ENCODE peak calls at places on chromosomes 16 and 17, in four cellular contexts. One of them, this sample, is unnamed.

GRCh38 chr17:20173091-20173490 is 163.9 kb downstream of the SPECC1 start:
- DNase-seq in stimulated activated CD4-positive, alpha-beta T cell treated with anti-CD3 and anti-CD28 coated beads, Interleukin-4, amount 100 ng/mL, for 4 hours: no peak
- DNase-seq in T-cell: no peak
- DNase-seq in NCI-H526: no peak
- DNase-seq in this sample: no peak

GRCh38 chr17:7101531-7101930 is 13.1 kb downstream of the ASGR2 start:
- DNase-seq in T-cell: no peak
- DNase-seq in stimulated activated CD4-positive, alpha-beta T cell treated with anti-CD3 and anti-CD28 coated beads, Interleukin-4, amount 100 ng/mL, for 4 hours: no peak
- DNase-seq in NCI-H526: no peak
- DNase-seq in this sample: no peak

GRCh38 chr17:45430738-45431530 is 1.7 kb downstream of the ARHGAP27 start:
- DNase-seq in NCI-H526: peak
- DNase-seq in stimulated activated CD4-positive, alpha-beta T cell treated with anti-CD3 and anti-CD28 coated beads, Interleukin-4, amount 100 ng/mL, for 4 hours: peak
- DNase-seq in T-cell: no peak
- DNase-seq in this sample: peak

GRCh38 chr17:32303861-32304288 is 38.1 kb downstream of the C17orf75 start:
- DNase-seq in stimulated activated CD4-positive, alpha-beta T cell treated with anti-CD3 and anti-CD28 coated beads, Interleukin-4, amount 100 ng/mL, for 4 hours: no peak
- DNase-seq in T-cell: no peak
- DNase-seq in NCI-H526: no peak
- DNase-seq in this sample: no peak

GRCh38 chr16:22235839-22236745 is 30.0 kb downstream of the EEF2K start:
- DNase-seq in T-cell: no peak
- DNase-seq in NCI-H526: no peak
- DNase-seq in stimulated activated CD4-positive, alpha-beta T cell treated with anti-CD3 and anti-CD28 coated beads, Interleukin-4, amount 100 ng/mL, for 4 hours: no peak
- DNase-seq in this sample: peak

GRCh38 chr17:65759532-65759931 is 198.1 kb upstream of the AXIN2 start:
- DNase-seq in stimulated activated CD4-positive, alpha-beta T cell treated with anti-CD3 and anti-CD28 coated beads, Interleukin-4, amount 100 ng/mL, for 4 hours: no peak
- DNase-seq in T-cell: no peak
- DNase-seq in NCI-H526: no peak
- DNase-seq in this sample: no peak

GRCh38 chr17:79654960-79655382 is 44.1 kb upstream of the RBFOX3 start:
- DNase-seq in T-cell: no peak
- DNase-seq in NCI-H526: no peak
- DNase-seq in stimulated activated CD4-positive, alpha-beta T cell treated with anti-CD3 and anti-CD28 coated beads, Interleukin-4, amount 100 ng/mL, for 4 hours: no peak
- DNase-seq in this sample: no peak

GRCh38 chr16:58324792-58325191 is 30.0 kb upstream of the PRSS54 start:
- DNase-seq in T-cell: no peak
- DNase-seq in NCI-H526: no peak
- DNase-seq in stimulated activated CD4-positive, alpha-beta T cell treated with anti-CD3 and anti-CD28 coated beads, Interleukin-4, amount 100 ng/mL, for 4 hours: no peak
- DNase-seq in this sample: no peak

GRCh38 chr16:71358464-71359031 is at the start of gene CALB2:
- DNase-seq in stimulated activated CD4-positive, alpha-beta T cell treated with anti-CD3 and anti-CD28 coated beads, Interleukin-4, amount 100 ng/mL, for 4 hours: peak
- DNase-seq in T-cell: peak
- DNase-seq in NCI-H526: peak
- DNase-seq in this sample: peak

GRCh38 chr17:78724544-78724943 is 57.5 kb downstream of the CYTH1 start:
- DNase-seq in NCI-H526: peak
- DNase-seq in T-cell: no peak
- DNase-seq in stimulated activated CD4-positive, alpha-beta T cell treated with anti-CD3 and anti-CD28 coated beads, Interleukin-4, amount 100 ng/mL, for 4 hours: no peak
- DNase-seq in this sample: no peak

GRCh38 chr16:75311383-75311938 is 60.0 kb upstream of the BCAR1 start:
- DNase-seq in NCI-H526: no peak
- DNase-seq in stimulated activated CD4-positive, alpha-beta T cell treated with anti-CD3 and anti-CD28 coated beads, Interleukin-4, amount 100 ng/mL, for 4 hours: no peak
- DNase-seq in T-cell: no peak
- DNase-seq in this sample: no peak

GRCh38 chr17:64780096-64781012 is 118.2 kb upstream of the SMURF2 start:
- DNase-seq in stimulated activated CD4-positive, alpha-beta T cell treated with anti-CD3 and anti-CD28 coated beads, Interleukin-4, amount 100 ng/mL, for 4 hours: peak
- DNase-seq in T-cell: peak
- DNase-seq in NCI-H526: peak
- DNase-seq in this sample: peak

GRCh38 chr17:36463916-36464764 is 22.3 kb upstream of the ZNHIT3 start:
- DNase-seq in NCI-H526: peak
- DNase-seq in T-cell: no peak
- DNase-seq in stimulated activated CD4-positive, alpha-beta T cell treated with anti-CD3 and anti-CD28 coated beads, Interleukin-4, amount 100 ng/mL, for 4 hours: peak
- DNase-seq in this sample: peak

GRCh38 chr17:79752175-79752574 is 21.4 kb downstream of the ENPP7 start:
- DNase-seq in NCI-H526: no peak
- DNase-seq in stimulated activated CD4-positive, alpha-beta T cell treated with anti-CD3 and anti-CD28 coated beads, Interleukin-4, amount 100 ng/mL, for 4 hours: peak
- DNase-seq in T-cell: no peak
- DNase-seq in this sample: no peak

GRCh38 chr16:3952342-3953131 is 72.0 kb upstream of the CREBBP start:
- DNase-seq in stimulated activated CD4-positive, alpha-beta T cell treated with anti-CD3 and anti-CD28 coated beads, Interleukin-4, amount 100 ng/mL, for 4 hours: no peak
- DNase-seq in NCI-H526: no peak
- DNase-seq in T-cell: no peak
- DNase-seq in this sample: no peak

GRCh38 chr16:84507011-84507982 is 2.8 kb upstream of the MEAK7 start:
- DNase-seq in NCI-H526: no peak
- DNase-seq in T-cell: peak
- DNase-seq in stimulated activated CD4-positive, alpha-beta T cell treated with anti-CD3 and anti-CD28 coated beads, Interleukin-4, amount 100 ng/mL, for 4 hours: no peak
- DNase-seq in this sample: no peak

GRCh38 chr16:23509763-23510153 is 536 bp downstream of the GGA2 start:
- DNase-seq in stimulated activated CD4-positive, alpha-beta T cell treated with anti-CD3 and anti-CD28 coated beads, Interleukin-4, amount 100 ng/mL, for 4 hours: peak
- DNase-seq in T-cell: peak
- DNase-seq in NCI-H526: peak
- DNase-seq in this sample: peak

GRCh38 chr16:86026136-86026905 is 127.4 kb downstream of the IRF8 start:
- DNase-seq in T-cell: no peak
- DNase-seq in NCI-H526: no peak
- DNase-seq in stimulated activated CD4-positive, alpha-beta T cell treated with anti-CD3 and anti-CD28 coated beads, Interleukin-4, amount 100 ng/mL, for 4 hours: no peak
- DNase-seq in this sample: peak

GRCh38 chr16:30016555-30017276 is 5.9 kb upstream of the DOC2A start:
- DNase-seq in T-cell: no peak
- DNase-seq in NCI-H526: no peak
- DNase-seq in stimulated activated CD4-positive, alpha-beta T cell treated with anti-CD3 and anti-CD28 coated beads, Interleukin-4, amount 100 ng/mL, for 4 hours: no peak
- DNase-seq in this sample: no peak

GRCh38 chr16:85173981-85174751 is 61.9 kb upstream of the CIBAR2 start:
- DNase-seq in NCI-H526: peak
- DNase-seq in T-cell: no peak
- DNase-seq in stimulated activated CD4-positive, alpha-beta T cell treated with anti-CD3 and anti-CD28 coated beads, Interleukin-4, amount 100 ng/mL, for 4 hours: no peak
- DNase-seq in this sample: no peak

GRCh38 chr16:397736-398332 is 835 bp downstream of the NME4 start:
- DNase-seq in T-cell: no peak
- DNase-seq in stimulated activated CD4-positive, alpha-beta T cell treated with anti-CD3 and anti-CD28 coated beads, Interleukin-4, amount 100 ng/mL, for 4 hours: no peak
- DNase-seq in NCI-H526: peak
- DNase-seq in this sample: peak

GRCh38 chr17:75843577-75844529 is at the start of gene UNC13D:
- DNase-seq in T-cell: peak
- DNase-seq in NCI-H526: no peak
- DNase-seq in stimulated activated CD4-positive, alpha-beta T cell treated with anti-CD3 and anti-CD28 coated beads, Interleukin-4, amount 100 ng/mL, for 4 hours: peak
- DNase-seq in this sample: no peak

GRCh38 chr16:58000706-58001676 is at the start of gene USB1:
- DNase-seq in NCI-H526: peak
- DNase-seq in stimulated activated CD4-positive, alpha-beta T cell treated with anti-CD3 and anti-CD28 coated beads, Interleukin-4, amount 100 ng/mL, for 4 hours: peak
- DNase-seq in T-cell: peak
- DNase-seq in this sample: peak

GRCh38 chr16:72884037-72884436 is 163.9 kb downstream of the ZFHX3 start:
- DNase-seq in T-cell: no peak
- DNase-seq in NCI-H526: no peak
- DNase-seq in stimulated activated CD4-positive, alpha-beta T cell treated with anti-CD3 and anti-CD28 coated beads, Interleukin-4, amount 100 ng/mL, for 4 hours: no peak
- DNase-seq in this sample: no peak

GRCh38 chr16:85091522-85091910 is 20.8 kb downstream of the CIBAR2 start:
- DNase-seq in T-cell: no peak
- DNase-seq in stimulated activated CD4-positive, alpha-beta T cell treated with anti-CD3 and anti-CD28 coated beads, Interleukin-4, amount 100 ng/mL, for 4 hours: no peak
- DNase-seq in NCI-H526: no peak
- DNase-seq in this sample: no peak

GRCh38 chr17:81272616-81273015 is 22.5 kb downstream of the SLC38A10 start:
- DNase-seq in stimulated activated CD4-positive, alpha-beta T cell treated with anti-CD3 and anti-CD28 coated beads, Interleukin-4, amount 100 ng/mL, for 4 hours: no peak
- DNase-seq in T-cell: no peak
- DNase-seq in NCI-H526: no peak
- DNase-seq in this sample: no peak

GRCh38 chr17:47948706-47949196 is 7.4 kb downstream of the PNPO start:
- DNase-seq in T-cell: no peak
- DNase-seq in stimulated activated CD4-positive, alpha-beta T cell treated with anti-CD3 and anti-CD28 coated beads, Interleukin-4, amount 100 ng/mL, for 4 hours: no peak
- DNase-seq in NCI-H526: no peak
- DNase-seq in this sample: no peak

GRCh38 chr16:1441391-1441829 is 2.9 kb downstream of the CCDC154 start:
- DNase-seq in NCI-H526: no peak
- DNase-seq in stimulated activated CD4-positive, alpha-beta T cell treated with anti-CD3 and anti-CD28 coated beads, Interleukin-4, amount 100 ng/mL, for 4 hours: no peak
- DNase-seq in T-cell: no peak
- DNase-seq in this sample: no peak

GRCh38 chr17:77831497-77832179 is 126.9 kb upstream of the TNRC6C start:
- DNase-seq in NCI-H526: no peak
- DNase-seq in stimulated activated CD4-positive, alpha-beta T cell treated with anti-CD3 and anti-CD28 coated beads, Interleukin-4, amount 100 ng/mL, for 4 hours: no peak
- DNase-seq in T-cell: no peak
- DNase-seq in this sample: peak

GRCh38 chr17:15403276-15403939 is 62.0 kb upstream of the TEKT3 start:
- DNase-seq in T-cell: no peak
- DNase-seq in NCI-H526: no peak
- DNase-seq in stimulated activated CD4-positive, alpha-beta T cell treated with anti-CD3 and anti-CD28 coated beads, Interleukin-4, amount 100 ng/mL, for 4 hours: no peak
- DNase-seq in this sample: no peak

GRCh38 chr17:47219621-47220475 is 10.7 kb downstream of the MYL4 start:
- DNase-seq in NCI-H526: no peak
- DNase-seq in T-cell: no peak
- DNase-seq in stimulated activated CD4-positive, alpha-beta T cell treated with anti-CD3 and anti-CD28 coated beads, Interleukin-4, amount 100 ng/mL, for 4 hours: no peak
- DNase-seq in this sample: no peak

This sample was measured in Peyer's patch.